ENCODE peak calls at places on chromosomes 11 and 22, in ten cellular contexts. Q is pancreas, O is body of pancreas, D is cardiac muscle cell, H is uterus, R is A549, E is psoas muscle, V is heart left ventricle, Y is sigmoid colon, B is fibroblast of lung. T is an unnamed sample.
A peak's percentile ranks its signal among the peaks of the same experiment; 100 is the strongest.

GRCh38 chr11:28619870-28620540 is 511.8 kb downstream of the METTL15 start:
- DNase-seq in Q (no peak), O (no peak), D (peak; percentile 19), H (no peak), R (peak; percentile 24), E (no peak), V (no peak), Y (no peak), B (peak; percentile 81), T (no peak)

GRCh38 chr22:46075764-46076531 is 74.4 kb upstream of the PPARA start:
- DNase-seq in Q (peak; percentile 35), O (no peak), D (no peak), H (peak; percentile 30), R (no peak), E (peak; percentile 18), V (peak; percentile 31), Y (peak; percentile 63), B (no peak), T (no peak)

GRCh38 chr11:43504316-43504950 is 145.7 kb downstream of the TTC17 start:
- DNase-seq in Q (no peak), O (peak; percentile 30), D (peak; percentile 25), H (no peak), R (peak; percentile 39), E (no peak), V (no peak), Y (no peak), B (peak; percentile 7), T (no peak)

GRCh38 chr11:70815485-70815832 is 417.1 kb downstream of the CTTN start:
- DNase-seq in Q (no peak), O (no peak), D (no peak), H (no peak), R (no peak), E (no peak), V (no peak), Y (no peak), B (no peak), T (no peak)

GRCh38 chr11:74639533-74639932 is 47.2 kb downstream of the POLD3 start:
- DNase-seq in Q (no peak), O (peak; percentile 38), D (peak; percentile 18), H (no peak), R (no peak), E (no peak), V (no peak), Y (no peak), B (no peak), T (no peak)

GRCh38 chr11:78417175-78417887 is at the start of gene GAB2:
- DNase-seq in Q (peak; percentile 61), O (peak; percentile 31), D (no peak), H (no peak), R (no peak), E (no peak), V (no peak), Y (no peak), B (no peak), T (no peak)

GRCh38 chr22:22219140-22219996 is 25.2 kb upstream of the VPREB1 start:
- DNase-seq in Q (no peak), O (no peak), D (no peak), H (no peak), R (no peak), E (no peak), V (no peak), Y (no peak), B (no peak), T (no peak)

GRCh38 chr11:92227954-92228935 is 3.6 kb downstream of the FAT3 start:
- DNase-seq in Q (no peak), O (no peak), D (no peak), H (no peak), R (no peak), E (peak; percentile 26), V (no peak), Y (no peak), B (peak; percentile 38), T (no peak)

GRCh38 chr22:21778705-21779363 is 43.2 kb upstream of the YPEL1 start:
- DNase-seq in Q (no peak), O (no peak), D (peak; percentile 75), H (no peak), R (no peak), E (no peak), V (no peak), Y (no peak), B (peak; percentile 95), T (peak; percentile 59)

GRCh38 chr11:129657866-129658557 is 157.6 kb upstream of the TMEM45B start:
- DNase-seq in Q (no peak), O (no peak), D (no peak), H (no peak), R (no peak), E (no peak), V (no peak), Y (no peak), B (no peak), T (no peak)

GRCh38 chr22:36579441-36579840 is 50.5 kb upstream of the EIF3D start:
- DNase-seq in Q (no peak), O (no peak), D (no peak), H (no peak), R (no peak), E (no peak), V (no peak), Y (no peak), B (no peak), T (no peak)

GRCh38 chr11:69576069-69576782 is 64.7 kb upstream of the CCND1 start:
- DNase-seq in Q (no peak), O (no peak), D (no peak), H (no peak), R (no peak), E (no peak), V (no peak), Y (peak; percentile 53), B (no peak), T (no peak)

GRCh38 chr11:102989379-102990047 is 34.0 kb upstream of the MMP13 start:
- DNase-seq in Q (no peak), O (no peak), D (no peak), H (no peak), R (no peak), E (no peak), V (no peak), Y (no peak), B (peak; percentile 48), T (no peak)

GRCh38 chr11:12165237-12165875 is 55.0 kb downstream of the MICAL2 start:
- DNase-seq in Q (no peak), O (no peak), D (no peak), H (no peak), R (no peak), E (no peak), V (no peak), Y (no peak), B (peak; percentile 41), T (no peak)

GRCh38 chr22:27880778-27881394 is 38.2 kb downstream of the PITPNB start:
- DNase-seq in Q (no peak), O (peak; percentile 68), D (peak; percentile 87), H (no peak), R (peak; percentile 52), E (no peak), V (no peak), Y (no peak), B (peak; percentile 71), T (peak; percentile 72)

GRCh38 chr22:48925450-48925849 is 902.2 kb downstream of the BRD1 start:
- DNase-seq in Q (no peak), O (no peak), D (no peak), H (no peak), R (no peak), E (no peak), V (no peak), Y (peak; percentile 1), B (no peak), T (no peak)
- H3K27ac ChIP-seq in Q (no peak overlapping the region), O (no peak overlapping the region), D (no peak overlapping the region), H (no peak overlapping the region), R (no peak overlapping the region), E (no peak overlapping the region), V (no peak overlapping the region), Y (no peak overlapping the region), B (no peak overlapping the region), T (no peak overlapping the region)

DNA sequence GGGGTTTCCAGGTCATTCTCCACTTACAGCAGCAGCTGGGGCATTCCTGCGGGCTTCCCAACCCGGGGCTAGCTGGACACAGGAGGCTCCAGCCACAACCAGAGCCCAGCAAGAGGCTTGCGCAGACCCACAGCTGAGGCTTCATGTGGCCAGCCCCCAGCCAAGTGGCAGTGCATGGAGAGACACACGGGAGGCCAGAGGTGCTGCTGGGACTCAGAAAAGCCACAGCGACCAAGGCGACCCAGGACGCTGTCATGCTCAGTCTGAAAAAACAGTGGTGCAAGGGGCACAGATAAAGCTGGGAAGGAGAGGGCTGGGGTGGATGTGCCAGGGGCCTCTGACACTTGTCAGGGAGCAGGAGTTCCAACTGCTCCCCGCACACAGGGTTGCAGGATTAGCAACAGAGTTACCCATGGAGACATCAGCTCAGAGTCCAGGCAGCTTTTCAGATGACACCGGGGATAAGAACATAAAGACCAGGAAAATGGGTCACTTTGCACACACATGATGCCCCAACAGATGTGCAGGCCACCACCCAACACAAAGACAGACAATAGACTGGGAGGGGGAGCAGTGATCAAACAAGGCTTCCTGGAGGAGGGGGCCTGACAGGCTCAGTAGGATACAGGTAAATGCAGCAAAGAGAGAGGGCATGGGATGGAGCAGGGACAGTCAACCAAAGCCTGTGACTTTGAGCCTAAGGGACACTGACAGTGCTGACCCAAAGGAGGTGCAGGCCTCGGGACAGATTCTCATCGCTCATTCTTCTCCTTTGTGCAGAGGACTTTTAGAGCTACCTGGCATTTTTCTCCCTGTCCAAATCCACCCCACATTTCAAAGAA is 6.9 kb upstream of the NEAT1 start:
- DNase-seq in Q (peak; percentile 40), O (no peak), D (no peak), H (no peak), R (no peak), E (no peak), V (peak; percentile 27), Y (peak; percentile 71), B (no peak), T (no peak)
- H3K4me3 ChIP-seq in Q (no peak overlapping the region), O (no peak overlapping the region), D (no peak overlapping the region), H (peak overlapping the region; percentile 76), R (peak overlapping the region; percentile 3), E (peak overlapping the region; percentile 86), V (peak overlapping the region; percentile 79), Y (peak overlapping the region; percentile 76), B (no peak overlapping the region), T (peak overlapping the region; percentile 44)

DNA sequence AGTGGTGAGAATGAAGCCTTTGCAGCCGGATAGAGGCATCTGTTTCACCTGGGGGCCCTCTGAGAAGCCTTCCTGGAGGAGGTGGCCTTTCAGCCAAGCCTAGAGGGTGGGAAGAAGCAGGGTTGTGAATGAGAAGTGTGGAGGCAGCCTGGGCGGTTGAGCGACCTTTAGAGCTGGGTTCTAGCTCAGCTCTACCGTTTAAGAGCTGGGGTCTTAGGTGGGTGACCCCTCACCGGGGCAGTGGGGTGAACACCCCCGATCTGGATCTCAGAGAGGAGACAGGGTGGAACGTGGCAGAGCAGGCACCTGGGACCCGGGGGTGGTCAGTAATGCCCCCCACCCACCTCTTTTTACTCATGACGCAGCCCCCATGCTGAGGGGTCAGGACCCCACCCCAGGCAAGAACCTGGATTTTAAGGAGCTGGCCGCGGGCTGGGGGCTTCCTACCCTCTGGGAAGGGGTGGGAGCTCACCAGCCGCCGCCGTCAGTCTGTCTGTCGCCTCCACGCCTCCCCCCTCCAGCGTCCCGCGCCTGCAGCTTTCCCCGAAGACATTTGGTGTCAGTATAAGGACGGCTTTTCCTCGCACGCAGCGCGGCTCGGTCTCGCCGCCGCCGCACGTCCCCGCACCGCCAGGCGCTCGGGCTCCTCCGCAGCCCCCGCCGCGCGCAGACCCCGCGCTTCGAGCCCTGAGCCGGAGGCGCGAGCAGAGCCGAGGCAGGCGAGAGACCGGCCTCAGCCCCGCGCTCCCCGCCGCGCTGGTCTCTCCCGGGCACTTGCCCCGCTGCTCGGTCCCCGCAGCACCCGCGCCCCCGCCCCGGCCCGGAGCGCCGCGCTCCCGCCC is 13.4 kb upstream of the CACNA1I start:
- DNase-seq in Q (no peak), O (no peak), D (peak; percentile 21), H (no peak), R (peak; percentile 33), E (no peak), V (no peak), Y (no peak), B (peak; percentile 14), T (no peak)
- TF ChIP-seq CTCF in Q (no peak), O (no peak), D (peak; percentile 9), H (no peak), R (peak; percentile 34), E (no peak), V (no peak), Y (no peak), B (no peak), T (peak; percentile 11)

GRCh38 chr11:44595006-44595405 is 29.5 kb downstream of the CD82 start:
- DNase-seq in Q (no peak), O (no peak), D (no peak), H (no peak), R (no peak), E (no peak), V (no peak), Y (no peak), B (no peak), T (no peak)
- H3K27ac ChIP-seq in Q (no peak overlapping the region), O (no peak overlapping the region), D (no peak overlapping the region), H (no peak overlapping the region), R (no peak overlapping the region), E (peak overlapping the region; percentile 61), V (no peak overlapping the region), Y (no peak overlapping the region), B (no peak overlapping the region), T (no peak overlapping the region)

T was measured in AG04450.